ENCODE peak calls at places on chromosomes 12 and 14, in seven cellular contexts. K, O, E, W, V, C and N are unnamed samples.

GRCh38 chr12:111596985-111597730 is 2.0 kb downstream of the ATXN2 start:
- DNase-seq in E (peak), K (peak), O (peak), C (peak), V (peak), W (peak), N (peak)

GRCh38 chr12:47841910-47842309 is 22.2 kb upstream of the HDAC7 start:
- DNase-seq in O (no peak), C (no peak), K (peak), V (peak), E (no peak), W (no peak), N (no peak)

GRCh38 chr14:52015411-52016030 is 26.2 kb downstream of the RTRAF start:
- DNase-seq in W (no peak), E (no peak), C (peak), K (peak), O (no peak), V (no peak), N (no peak)

GRCh38 chr12:94650143-94651056 is at the start of gene TMCC3:
- DNase-seq in K (peak), V (peak), W (peak), O (peak), E (no peak), C (peak), N (peak)

GRCh38 chr14:33839193-33840076 is 111.4 kb downstream of the EGLN3 start:
- DNase-seq in V (peak), W (peak), O (peak), C (peak), K (peak), E (no peak), N (peak)

GRCh38 chr12:124096109-124096508 is 123.1 kb downstream of the ZNF664 start:
- DNase-seq in C (no peak), E (no peak), K (no peak), W (no peak), O (no peak), V (no peak), N (no peak)

GRCh38 chr12:87779858-87780498 is 249.2 kb downstream of the C12orf50 start:
- DNase-seq in V (peak), E (no peak), W (no peak), K (no peak), O (no peak), C (no peak), N (no peak)

GRCh38 chr12:113591480-113591971 is 119.9 kb upstream of the LHX5 start:
- DNase-seq in V (no peak), C (no peak), E (no peak), W (no peak), O (no peak), K (no peak), N (peak)

GRCh38 chr12:52270541-52271070 is 3.8 kb upstream of the KRT86 start:
- DNase-seq in K (no peak), W (no peak), E (no peak), O (no peak), V (no peak), C (no peak), N (no peak)

GRCh38 chr14:22314183-22314820 is 274.7 kb downstream of the DAD1 start:
- DNase-seq in W (no peak), O (no peak), C (no peak), E (peak), K (peak), V (peak), N (peak)

GRCh38 chr14:77923131-77923933 is 123.4 kb downstream of the ADCK1 start:
- DNase-seq in O (no peak), C (no peak), K (no peak), E (no peak), W (no peak), V (no peak), N (no peak)

GRCh38 chr12:78375461-78375860 is 489.1 kb upstream of the SYT1 start:
- DNase-seq in O (no peak), W (no peak), E (no peak), K (no peak), C (no peak), V (no peak), N (no peak)

GRCh38 chr14:91190853-91191252 is 53.7 kb downstream of the GPR68 start:
- DNase-seq in O (no peak), K (no peak), E (no peak), V (no peak), W (no peak), C (no peak), N (no peak)

GRCh38 chr14:80805136-80805535 is 136.4 kb downstream of the CEP128 start:
- DNase-seq in E (peak), K (no peak), W (no peak), V (no peak), O (no peak), C (no peak), N (no peak)

GRCh38 chr12:124727244-124727673 is 136.4 kb downstream of the SCARB1 start:
- DNase-seq in W (peak), E (peak), V (peak), K (peak), O (no peak), C (peak), N (peak)

GRCh38 chr14:63214417-63215196 is 10.4 kb downstream of the RHOJ start:
- DNase-seq in W (no peak), E (no peak), O (no peak), C (no peak), V (no peak), K (no peak), N (no peak)

GRCh38 chr14:52694761-52695480 is 437 bp downstream of the ERO1A start:
- DNase-seq in E (peak), C (peak), O (no peak), W (peak), V (peak), K (peak), N (peak)

GRCh38 chr14:53002576-53002975 is 51.7 kb upstream of the FERMT2 start:
- DNase-seq in K (no peak), E (no peak), O (no peak), C (no peak), V (no peak), W (no peak), N (no peak)

GRCh38 chr14:56137842-56138241 is 19.6 kb downstream of the PELI2 start:
- DNase-seq in K (no peak), C (no peak), O (no peak), V (no peak), E (no peak), W (no peak), N (no peak)

GRCh38 chr14:104676694-104677505 is 12.5 kb upstream of the INF2 start:
- DNase-seq in K (peak), W (peak), E (no peak), V (no peak), O (no peak), C (no peak), N (peak)

GRCh38 chr14:102738373-102739189 is 38.7 kb upstream of the TRAF3 start:
- DNase-seq in W (no peak), V (no peak), C (no peak), O (no peak), E (no peak), K (no peak), N (no peak)

GRCh38 chr12:93292213-93292612 is 85.5 kb upstream of the NUDT4 start:
- DNase-seq in K (no peak), W (no peak), O (no peak), V (no peak), C (no peak), E (no peak), N (no peak)

GRCh38 chr12:89029961-89030360 is 322.3 kb downstream of the DUSP6 start:
- DNase-seq in W (no peak), V (no peak), O (no peak), E (no peak), K (no peak), C (no peak), N (no peak)

GRCh38 chr12:25797335-25797863 is 161.1 kb upstream of the RASSF8 start:
- DNase-seq in O (no peak), W (no peak), C (no peak), K (no peak), E (no peak), V (no peak), N (no peak)

GRCh38 chr12:33115716-33116115 is 219.1 kb upstream of the PKP2 start:
- DNase-seq in W (no peak), V (no peak), E (no peak), K (no peak), C (no peak), O (no peak), N (no peak)

GRCh38 chr12:132747896-132748295 is 13.7 kb downstream of the ANKLE2 start:
- DNase-seq in V (no peak), K (no peak), W (no peak), O (no peak), E (no peak), C (no peak), N (no peak)

GRCh38 chr14:57692671-57693070 is 173.2 kb downstream of the SLC35F4 start:
- DNase-seq in W (no peak), K (no peak), V (peak), C (no peak), E (peak), O (no peak), N (peak)

GRCh38 chr12:78928200-78929074 is 63.9 kb downstream of the SYT1 start:
- DNase-seq in C (no peak), E (peak), V (peak), K (no peak), W (no peak), O (no peak), N (no peak)

GRCh38 chr12:2960432-2960956 is 1.3 kb downstream of the TEAD4 start:
- DNase-seq in C (no peak), O (no peak), W (no peak), V (peak), E (peak), K (no peak), N (peak)

GRCh38 chr12:12720052-12720451 is 2.9 kb downstream of the CDKN1B start:
- DNase-seq in V (peak), K (no peak), E (no peak), O (no peak), C (no peak), W (no peak), N (no peak)

GRCh38 chr12:9951026-9951652 is 19.0 kb upstream of the CLEC2A start:
- DNase-seq in V (no peak), W (no peak), O (no peak), C (no peak), K (no peak), E (no peak), N (no peak)

GRCh38 chr14:89340200-89340667 is 76.8 kb downstream of the FOXN3 start:
- DNase-seq in O (no peak), V (peak), K (no peak), C (no peak), W (no peak), E (peak), N (no peak)

GRCh38 chr12:86349196-86349595 is 93.0 kb upstream of the MGAT4C start:
- DNase-seq in C (no peak), K (no peak), W (no peak), E (no peak), O (no peak), V (no peak), N (no peak)

GRCh38 chr14:69263771-69264170 is 3.8 kb downstream of the GALNT16 start:
- DNase-seq in O (no peak), C (peak), E (no peak), V (no peak), W (peak), K (peak), N (no peak)

GRCh38 chr14:101350710-101351109 is 210.6 kb upstream of the DIO3 start:
- DNase-seq in C (no peak), E (no peak), O (peak), V (no peak), K (no peak), W (no peak), N (no peak)
- TF ChIP-seq CTCF in C (no peak), E (no peak), O (no peak), V (no peak), K (no peak), W (no peak), N (no peak)

DNA sequence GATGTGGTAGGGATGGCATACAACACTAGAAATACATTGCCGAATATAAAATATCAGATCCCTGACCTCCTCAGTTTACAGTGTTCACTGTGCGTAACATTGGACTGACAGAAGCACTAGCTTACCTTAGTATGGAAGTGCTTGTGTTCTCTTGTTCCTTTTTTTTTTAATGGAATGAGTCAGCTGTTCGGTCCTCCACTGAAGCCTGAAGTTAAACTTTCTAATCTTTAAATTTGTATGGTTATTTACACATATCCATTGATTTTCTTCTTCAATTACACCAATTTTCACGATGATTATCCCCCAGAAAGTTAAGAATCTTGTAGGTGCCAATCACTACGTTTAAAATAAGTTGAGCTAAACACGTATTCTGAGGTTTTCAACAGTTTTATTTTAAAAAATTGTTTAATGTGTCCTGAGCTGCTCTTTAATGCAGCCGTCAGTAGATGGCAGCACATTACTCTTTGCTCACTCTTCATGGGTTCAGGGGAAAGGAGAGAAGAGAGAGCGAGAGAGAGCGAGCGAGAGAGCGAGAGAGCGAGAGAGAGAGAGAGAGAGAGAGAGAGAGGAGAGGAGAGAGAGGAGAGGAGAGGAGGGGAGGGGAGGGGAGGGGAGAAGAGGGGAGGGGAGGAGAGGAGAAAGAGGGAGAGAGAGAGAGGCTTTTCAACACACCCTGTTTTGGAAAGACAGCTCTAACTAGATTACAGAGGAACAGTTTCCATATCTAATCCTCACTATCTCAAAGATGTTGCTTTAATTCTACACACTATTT is 134.7 kb upstream of the SCAF11 start:
- DNase-seq in E (peak), V (peak), C (peak), K (peak), W (no peak), O (peak), N (peak)
- TF ChIP-seq CTCF in E (peak), V (peak), C (peak), K (peak), W (peak), O (peak), N (peak)

DNA sequence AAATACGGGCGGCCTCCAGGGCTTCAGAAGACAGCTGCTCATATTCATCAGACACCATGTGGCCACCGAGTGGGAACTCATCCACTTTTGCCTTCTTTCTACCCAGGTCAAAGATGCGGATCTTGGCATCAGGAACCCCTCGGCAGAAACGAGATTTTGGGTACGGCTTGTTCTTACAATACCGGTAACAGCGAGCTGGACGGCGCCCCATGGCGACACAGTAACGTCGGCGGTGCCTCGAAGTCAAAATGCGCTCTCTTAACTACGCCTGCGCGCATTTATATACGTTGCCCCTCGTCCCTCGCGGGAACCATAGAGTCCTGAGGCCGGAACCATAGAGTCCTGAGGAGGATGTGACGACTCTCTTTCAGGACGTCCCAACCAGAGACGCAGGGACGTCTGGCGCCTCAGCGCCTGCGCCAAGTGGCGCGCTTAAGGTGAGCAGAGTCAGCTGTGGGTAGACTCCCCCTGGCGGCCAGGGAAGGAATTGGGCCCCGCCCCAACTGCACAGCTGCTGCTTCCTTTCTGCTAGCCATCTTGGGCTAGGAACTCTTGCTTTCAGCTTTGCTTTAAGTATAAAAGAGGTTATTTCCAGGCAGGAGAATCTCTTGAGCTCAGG is at the start of gene RPL10L:
- DNase-seq in V (no peak), C (no peak), W (no peak), K (no peak), O (no peak), E (no peak), N (no peak)
- TF ChIP-seq CTCF in V (no peak), C (no peak), W (no peak), K (no peak), O (no peak), E (no peak), N (no peak)

GRCh38 chr12:65119063-65119462 is 2.0 kb downstream of the WIF1 start:
- DNase-seq in O (no peak), C (no peak), K (no peak), E (no peak), V (no peak), W (no peak), N (no peak)
- TF ChIP-seq CTCF in O (no peak), C (no peak), K (no peak), E (no peak), V (no peak), W (no peak), N (no peak)

GRCh38 chr14:95318399-95318834 is 1.3 kb downstream of the CLMN start:
- DNase-seq in W (no peak), C (no peak), E (no peak), K (no peak), O (no peak), V (no peak), N (no peak)

GRCh38 chr14:95318870-95319311 is 817 bp downstream of the CLMN start:
- DNase-seq in O (peak), W (no peak), E (no peak), K (peak), V (no peak), C (no peak), N (peak)

GRCh38 chr14:95317817-95318343 is 1.8 kb downstream of the CLMN start:
- DNase-seq in K (no peak), E (no peak), W (no peak), O (no peak), C (no peak), V (no peak), N (no peak)

GRCh38 chr14:95320076-95320895 is 578 bp upstream of the CLMN start:
- DNase-seq in V (no peak), K (no peak), W (peak), E (no peak), C (peak), O (peak), N (no peak)

GRCh38 chr14:95319312-95320075 is at the start of gene CLMN:
- DNase-seq in K (peak), O (peak), E (peak), W (peak), C (peak), V (peak), N (peak)
- TF ChIP-seq CTCF in K (no peak), O (no peak), E (no peak), W (no peak), C (no peak), V (no peak), N (no peak)